ENCODE peak calls at places on chromosomes 6 and 20, in nine cellular contexts. G is psoas muscle, M is WTC11, E is heart left ventricle, I is endodermal cell, X is neural crest cell, Z is AG09319, O is kidney, H is astrocyte of the cerebellum. C is an unnamed sample.

GRCh38 chr6:94323853-94324252 is 904.5 kb upstream of the EPHA7 start:
- DNase-seq in G (no peak), H (no peak), E (no peak), M (peak; percentile 21), I (peak; percentile 62), X (no peak), O (no peak), Z (no peak), C (no peak)

GRCh38 chr6:101226677-101227135 is 166.8 kb upstream of the GRIK2 start:
- DNase-seq in I (peak; percentile 94), Z (no peak), X (peak; percentile 10), G (no peak), H (no peak), M (peak; percentile 89), O (peak; percentile 45), E (no peak), C (no peak)

GRCh38 chr20:42113236-42113635 is 495.1 kb upstream of the CHD6 start:
- DNase-seq in H (no peak), M (no peak), X (no peak), E (no peak), O (no peak), I (no peak), G (no peak), Z (no peak), C (no peak)

GRCh38 chr6:125550892-125551291 is 198.5 kb upstream of the HEY2 start:
- DNase-seq in M (no peak), H (no peak), E (no peak), X (no peak), Z (no peak), O (no peak), G (no peak), I (no peak), C (no peak)

GRCh38 chr6:117615981-117616961 is 14.0 kb upstream of the GOPC start:
- DNase-seq in O (no peak), H (peak; percentile 75), X (no peak), I (peak; percentile 82), G (no peak), Z (no peak), M (peak; percentile 50), E (no peak), C (no peak)

GRCh38 chr6:2935566-2936291 is 32.6 kb upstream of the SERPINB9 start:
- DNase-seq in G (no peak), E (no peak), M (no peak), O (no peak), I (peak; percentile 63), X (no peak), H (no peak), Z (no peak), C (no peak)

GRCh38 chr6:4889701-4890100 is 113.5 kb downstream of the CDYL start:
- DNase-seq in O (no peak), I (no peak), Z (no peak), G (no peak), M (no peak), E (no peak), X (no peak), H (no peak), C (no peak)

GRCh38 chr6:134379086-134379485 is 61.2 kb upstream of the SGK1 start:
- DNase-seq in M (peak; percentile 54), X (no peak), I (peak; percentile 67), Z (no peak), H (no peak), G (no peak), E (no peak), O (no peak), C (peak; percentile 53)

GRCh38 chr20:9287826-9288225 is 218.9 kb downstream of the PLCB4 start:
- DNase-seq in H (no peak), Z (no peak), X (no peak), O (no peak), G (no peak), M (no peak), E (no peak), I (no peak), C (peak; percentile 23)

GRCh38 chr6:148523551-148523950 is 180.9 kb downstream of the SASH1 start:
- DNase-seq in I (no peak), O (no peak), Z (no peak), X (no peak), E (no peak), G (no peak), M (no peak), H (no peak), C (no peak)

GRCh38 chr20:38073307-38074010 is 39.9 kb downstream of the RPRD1B start:
- DNase-seq in X (peak; percentile 52), M (no peak), Z (peak; percentile 81), O (no peak), H (peak; percentile 98), E (peak; percentile 75), I (peak; percentile 76), G (peak; percentile 58), C (no peak)

GRCh38 chr20:400451-401275 is 7.4 kb upstream of the RBCK1 start:
- DNase-seq in X (no peak), E (no peak), H (no peak), M (no peak), O (no peak), Z (no peak), I (no peak), G (no peak), C (no peak)

GRCh38 chr6:42555477-42556457 is 8.1 kb upstream of the UBR2 start:
- DNase-seq in H (no peak), Z (no peak), I (no peak), O (no peak), E (no peak), M (no peak), G (no peak), X (no peak), C (no peak)

GRCh38 chr6:40973304-40973703 is 65.7 kb downstream of the UNC5CL start:
- DNase-seq in M (no peak), X (no peak), O (no peak), H (no peak), I (no peak), E (no peak), Z (no peak), G (no peak), C (no peak)

GRCh38 chr6:145372671-145373123 is 362.6 kb downstream of the EPM2A start:
- DNase-seq in Z (no peak), G (no peak), H (peak; percentile 5), M (no peak), E (peak; percentile 62), X (no peak), I (no peak), O (no peak), C (no peak)

GRCh38 chr6:106110167-106110826 is 24.2 kb downstream of the PRDM1 start:
- DNase-seq in X (no peak), I (no peak), M (no peak), O (no peak), H (no peak), G (no peak), E (no peak), Z (no peak), C (no peak)

GRCh38 chr6:93751969-93752368 is 332.6 kb upstream of the EPHA7 start:
- DNase-seq in E (no peak), H (no peak), O (no peak), X (no peak), Z (no peak), G (no peak), I (no peak), M (no peak), C (no peak)

GRCh38 chr6:79548310-79548709 is 11.1 kb upstream of the LCA5 start:
- DNase-seq in O (no peak), E (no peak), I (no peak), Z (no peak), M (no peak), H (no peak), X (no peak), G (no peak), C (no peak)

GRCh38 chr6:8707956-8708772 is 272.8 kb upstream of the SLC35B3 start:
- DNase-seq in H (peak; percentile 9), X (no peak), E (no peak), M (no peak), G (no peak), Z (peak; percentile 7), O (no peak), I (peak; percentile 57), C (no peak)

GRCh38 chr20:50380697-50381040 is 129.5 kb upstream of the PTPN1 start:
- DNase-seq in E (no peak), X (no peak), H (no peak), M (no peak), O (peak; percentile 62), I (no peak), G (no peak), Z (peak; percentile 30), C (no peak)
- TF ChIP-seq CTCF in E (peak; percentile 46), X (peak; percentile 40), H (peak; percentile 63), M (no peak), O (no peak), I (peak; percentile 52), G (peak; percentile 42), Z (peak; percentile 86), C (no peak)

DNA sequence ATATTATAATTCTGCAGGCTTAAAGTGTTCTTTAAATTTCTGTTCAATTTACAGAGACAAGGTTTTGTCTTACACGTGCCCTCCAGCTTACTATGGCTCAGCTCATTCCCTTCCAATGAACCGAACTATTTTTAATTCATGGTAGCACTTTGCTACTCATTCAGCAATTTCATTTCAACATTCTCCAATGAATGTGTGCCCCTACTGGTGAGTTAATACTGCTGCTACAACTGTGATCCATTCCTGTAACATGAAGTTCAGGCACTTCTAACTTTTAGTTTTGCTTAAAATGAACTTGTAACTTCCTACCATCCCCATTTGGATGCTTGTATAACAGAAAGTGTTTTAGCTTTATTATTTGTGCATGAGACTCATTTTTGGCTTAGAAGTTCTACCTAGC is 99.7 kb downstream of the F13A1 start:
- DNase-seq in O (no peak), M (no peak), I (no peak), X (no peak), E (no peak), Z (no peak), H (no peak), G (no peak), C (no peak)
- TF ChIP-seq CTCF in O (peak; percentile 25), M (no peak), I (peak; percentile 70), X (peak; percentile 53), E (peak; percentile 33), Z (no peak), H (no peak), G (peak; percentile 4), C (peak; percentile 15)

GRCh38 chr20:24877652-24878051 is 71.4 kb upstream of the CST7 start:
- DNase-seq in O (no peak), I (no peak), M (no peak), H (no peak), Z (no peak), X (no peak), G (no peak), E (no peak), C (no peak)
- TF ChIP-seq CTCF in O (no peak), I (no peak), M (no peak), H (no peak), Z (no peak), X (no peak), G (no peak), E (no peak), C (no peak)

DNA sequence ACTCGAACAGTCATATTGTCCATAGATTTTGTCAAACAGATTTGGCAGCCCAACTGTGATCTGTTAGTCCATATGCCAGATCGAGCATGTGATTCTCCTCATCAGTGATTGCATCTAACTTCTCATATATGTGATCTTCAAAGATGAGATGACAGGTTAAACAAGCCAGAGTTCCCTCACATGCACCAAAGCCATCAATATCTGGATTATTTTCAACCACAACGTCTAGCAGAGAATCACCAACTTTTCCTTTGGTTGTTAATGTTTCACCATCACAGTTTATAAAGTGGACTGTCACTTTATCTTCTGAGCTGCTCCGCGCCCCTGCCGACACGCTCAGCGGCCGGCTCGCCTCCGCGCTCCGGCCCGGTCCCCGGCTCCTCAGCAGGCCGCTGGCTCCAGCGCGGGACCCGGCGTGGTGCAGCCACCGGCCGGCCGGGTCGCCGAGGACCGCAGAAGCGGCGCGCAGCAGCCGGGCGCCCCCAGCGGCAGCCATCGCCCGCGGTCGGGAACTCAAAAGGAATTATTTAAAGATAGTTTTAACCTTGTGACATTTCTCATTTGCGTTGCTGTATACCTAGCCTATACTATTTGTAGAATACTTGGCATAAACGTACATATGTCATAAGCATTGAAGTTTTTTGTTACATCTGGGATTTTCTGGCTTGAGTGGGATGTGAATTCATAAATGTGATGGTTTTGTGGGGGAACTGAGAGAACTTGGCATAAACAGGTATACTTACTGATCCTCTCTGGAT is 40.1 kb upstream of the DYNLRB1 start:
- DNase-seq in Z (no peak), H (no peak), G (peak; percentile 60), X (no peak), M (peak; percentile 19), E (peak; percentile 52), O (peak; percentile 85), I (peak; percentile 72), C (no peak)
- TF ChIP-seq CTCF in Z (peak; percentile 38), H (peak; percentile 49), G (peak; percentile 70), X (no peak), M (no peak), E (peak; percentile 88), O (peak; percentile 54), I (peak; percentile 71), C (no peak)

C was measured in mesothelial cell of epicardium.